ENCODE peak calls at places on chromosomes 4 and X, in six cellular contexts. R is endothelial cell of umbilical vein, P is epithelial cell of proximal tubule, S is cardiac muscle cell, L is heart left ventricle, Y is HCT116. F is an unnamed sample.

GRCh38 chr4:95170176-95170575 is 378.6 kb downstream of the UNC5C start:
- DNase-seq in R (no peak), P (no peak), S (no peak), L (no peak), Y (no peak), F (no peak)

GRCh38 chr4:47933798-47934197 is 19.4 kb upstream of the NFXL1 start:
- DNase-seq in R (peak; percentile 45), P (no peak), S (peak; percentile 72), L (no peak), Y (no peak), F (no peak)

GRCh38 chr4:73127839-73128448 is 58.4 kb upstream of the COX18 start:
- DNase-seq in R (peak; percentile 17), P (no peak), S (peak; percentile 32), L (no peak), Y (no peak), F (no peak)

GRCh38 chrX:132858018-132858417 is 100.4 kb downstream of the HS6ST2 start:
- DNase-seq in R (peak; percentile 78), P (no peak), S (peak; percentile 56), L (no peak), Y (no peak), F (no peak)

GRCh38 chrX:126165721-126166401 is at the start of gene DCAF12L2:
- DNase-seq in R (no peak), P (no peak), S (peak; percentile 0), L (peak; percentile 40), Y (no peak), F (no peak)

GRCh38 chrX:150846130-150846529 is 52.3 kb downstream of the CD99L2 start:
- DNase-seq in R (no peak), P (no peak), S (no peak), L (no peak), Y (no peak), F (no peak)

GRCh38 chr4:58602701-58603359 is 1492.6 kb upstream of the IGFBP7 start:
- DNase-seq in R (no peak), P (no peak), S (no peak), L (no peak), Y (no peak), F (no peak)

GRCh38 chr4:154315741-154316140 is 175.9 kb downstream of the DCHS2 start:
- DNase-seq in R (no peak), P (no peak), S (no peak), L (no peak), Y (no peak), F (no peak)

GRCh38 chrX:48045410-48046311 is 25.8 kb downstream of the ZNF630 start:
- DNase-seq in R (peak; percentile 43), P (no peak), S (peak; percentile 92), L (no peak), Y (peak; percentile 44), F (no peak)

GRCh38 chr4:138110815-138111214 is 131.3 kb downstream of the SLC7A11 start:
- DNase-seq in R (peak; percentile 94), P (no peak), S (peak; percentile 5), L (no peak), Y (no peak), F (no peak)

GRCh38 chr4:70603856-70604255 is 11.8 kb downstream of the AMBN start:
- DNase-seq in R (no peak), P (no peak), S (peak; percentile 48), L (no peak), Y (no peak), F (no peak)

GRCh38 chrX:101682723-101683122 is 23.1 kb upstream of the ARMCX2 start:
- DNase-seq in R (peak; percentile 73), P (no peak), S (no peak), L (no peak), Y (no peak), F (peak; percentile 25)

GRCh38 chr4:29423836-29424721 is 1296.1 kb upstream of the PCDH7 start:
- DNase-seq in R (peak; percentile 13), P (no peak), S (peak; percentile 17), L (no peak), Y (peak; percentile 29), F (peak; percentile 52)

GRCh38 chr4:8913121-8913857 is 41.6 kb upstream of the HMX1 start:
- DNase-seq in R (no peak), P (no peak), S (no peak), L (no peak), Y (no peak), F (no peak)

GRCh38 chr4:17650404-17650803 is 36.0 kb downstream of the MED28 start:
- DNase-seq in R (no peak), P (no peak), S (no peak), L (no peak), Y (no peak), F (no peak)

GRCh38 chr4:17646693-17647092 is 32.3 kb downstream of the MED28 start:
- DNase-seq in R (no peak), P (no peak), S (no peak), L (no peak), Y (no peak), F (no peak)

GRCh38 chr4:17642404-17642783 is 28.0 kb downstream of the MED28 start:
- DNase-seq in R (no peak), P (no peak), S (no peak), L (no peak), Y (no peak), F (no peak)

GRCh38 chr4:17647176-17647806 is 32.9 kb downstream of the MED28 start:
- DNase-seq in R (no peak), P (no peak), S (no peak), L (no peak), Y (no peak), F (no peak)

DNA sequence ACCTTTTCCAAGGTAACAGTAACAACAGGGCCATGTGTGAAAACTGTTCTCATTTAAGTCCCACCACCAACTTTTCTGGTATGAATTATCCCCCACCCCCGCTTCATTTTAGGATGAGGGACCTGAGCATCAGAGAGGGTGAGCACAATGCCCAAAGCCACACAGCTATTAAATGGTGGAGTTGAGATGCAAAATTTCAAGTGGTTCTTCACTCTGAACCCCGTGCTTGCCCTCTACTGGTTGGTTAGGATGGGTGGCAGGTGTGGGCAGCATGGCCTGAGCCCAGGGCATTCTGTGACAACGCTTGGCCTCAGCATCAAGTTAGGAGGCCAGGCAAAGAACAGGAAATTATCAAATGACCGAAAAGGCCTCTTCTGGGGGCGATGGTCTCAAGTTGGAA is 33.5 kb downstream of the MED28 start:
- DNase-seq in R (no peak), P (no peak), S (no peak), L (no peak), Y (no peak), F (no peak)
- TF ChIP-seq CTCF in R (no peak), P (peak; percentile 33), S (no peak), L (no peak), Y (peak; percentile 33), F (peak; percentile 5)

GRCh38 chr4:3767569-3768288 is 1.5 kb downstream of the ADRA2C start:
- DNase-seq in R (no peak), P (no peak), S (peak; percentile 15), L (no peak), Y (no peak), F (no peak)

GRCh38 chr4:3762753-3763511 is 3.3 kb upstream of the ADRA2C start:
- DNase-seq in R (no peak), P (no peak), S (no peak), L (no peak), Y (no peak), F (no peak)

GRCh38 chr4:3766207-3766790 is at the start of gene ADRA2C:
- DNase-seq in R (no peak), P (no peak), S (peak; percentile 12), L (no peak), Y (no peak), F (no peak)

GRCh38 chr4:3766791-3767561 is 791 bp downstream of the ADRA2C start:
- DNase-seq in R (no peak), P (no peak), S (no peak), L (no peak), Y (no peak), F (no peak)

DNA sequence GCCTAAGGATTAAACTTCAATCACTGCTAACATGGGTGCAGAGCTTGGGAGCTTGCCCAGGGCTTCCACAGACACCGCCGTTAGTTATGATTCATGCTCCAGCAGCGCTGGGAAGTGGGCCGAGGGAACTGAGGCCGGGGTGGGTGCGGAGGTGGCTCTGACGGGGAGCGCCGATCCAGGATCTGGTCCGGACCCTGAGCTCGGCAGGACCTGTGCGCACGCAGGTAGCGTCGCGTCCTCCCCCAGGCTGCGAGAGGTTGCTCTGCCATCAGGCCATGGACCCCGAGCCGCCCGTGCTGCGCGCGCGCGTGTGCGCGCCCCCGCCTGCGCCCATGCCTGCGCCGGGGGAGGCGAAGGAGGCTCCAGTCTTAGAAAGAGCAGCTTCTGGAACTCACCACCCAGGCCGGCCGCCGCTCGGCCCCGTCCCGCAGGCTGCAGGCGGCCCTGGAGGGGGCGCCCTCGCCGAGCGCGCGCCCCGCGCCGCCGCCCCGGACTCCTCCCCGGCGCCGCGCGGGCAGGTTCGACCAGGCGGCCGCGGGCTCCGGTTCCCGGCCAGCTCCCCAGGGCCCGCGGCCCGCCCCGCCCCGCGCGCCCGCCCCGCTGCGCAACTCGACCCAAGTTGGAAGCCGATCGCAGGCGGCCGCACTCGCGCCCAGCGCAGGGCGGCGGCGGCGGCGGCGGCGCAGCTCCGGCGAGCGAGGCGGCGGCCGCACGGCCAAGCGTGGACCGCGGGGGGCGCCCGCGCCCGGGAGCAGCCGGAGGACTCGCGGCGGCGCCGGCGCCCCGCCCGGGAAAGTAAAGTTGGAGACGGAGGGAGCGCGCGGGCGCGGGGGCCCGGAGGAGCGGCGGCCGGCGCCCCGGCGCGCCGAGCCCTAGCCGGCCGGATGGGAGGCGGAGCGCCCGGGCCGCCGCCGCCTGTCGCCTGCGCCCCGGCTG is 646 bp upstream of the ADRA2C start:
- DNase-seq in R (no peak), P (no peak), S (peak; percentile 61), L (no peak), Y (no peak), F (no peak)
- TF ChIP-seq CTCF in R (peak; percentile 17), P (peak; percentile 18), S (no peak), L (peak; percentile 33), Y (peak; percentile 29), F (no peak)

GRCh38 chrX:49177338-49177833 is 5.7 kb downstream of the PLP2 start:
- DNase-seq in R (no peak), P (no peak), S (no peak), L (no peak), Y (no peak), F (no peak)
- TF ChIP-seq CTCF in R (no peak), P (peak; percentile 21), S (no peak), L (no peak), Y (peak; percentile 23), F (no peak)

GRCh38 chr4:165384186-165384585 is 5.4 kb downstream of the CPE start:
- DNase-seq in R (no peak), P (no peak), S (no peak), L (no peak), Y (no peak), F (no peak)

GRCh38 chr4:165385124-165385523 is 6.3 kb downstream of the CPE start:
- DNase-seq in R (no peak), P (no peak), S (no peak), L (no peak), Y (no peak), F (no peak)

GRCh38 chr4:165382640-165383039 is 3.8 kb downstream of the CPE start:
- DNase-seq in R (no peak), P (no peak), S (no peak), L (no peak), Y (no peak), F (no peak)

GRCh38 chr4:165383757-165384156 is 4.9 kb downstream of the CPE start:
- DNase-seq in R (no peak), P (no peak), S (no peak), L (no peak), Y (no peak), F (no peak)

DNA sequence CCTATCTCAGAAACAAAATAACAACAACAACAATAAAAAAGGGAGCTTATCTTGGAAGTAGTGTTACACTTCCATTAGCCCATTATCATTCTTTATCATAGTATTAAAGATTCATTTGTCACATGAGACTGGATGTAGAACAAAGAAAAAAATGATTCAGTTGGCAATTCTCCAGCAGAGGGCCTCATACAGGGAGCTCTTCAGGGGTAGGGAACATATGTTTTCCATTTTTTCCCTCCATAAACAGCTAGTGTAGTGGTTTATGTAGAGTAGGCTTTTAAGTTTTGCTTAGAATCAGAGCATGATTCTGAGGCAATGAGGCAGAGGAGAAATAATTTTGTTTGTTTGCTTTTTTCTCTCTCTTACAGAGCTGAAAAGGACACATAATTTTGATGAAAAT is 5.8 kb downstream of the CPE start:
- DNase-seq in R (peak; percentile 18), P (no peak), S (peak; percentile 51), L (no peak), Y (no peak), F (no peak)
- TF ChIP-seq CTCF in R (no peak), P (peak; percentile 17), S (no peak), L (no peak), Y (no peak), F (no peak)

F was measured in kidney epithelial cell.